ENCODE peak calls at places on chromosomes 1 and 21, in eight cellular contexts. Z is lower lobe of right lung; H is CD8-positive, alpha-beta T cell; T is GM23338; Y is A549; E is astrocyte of the spinal cord; A is ovary; X is fibroblast of mammary gland. V is an unnamed sample.

GRCh38 chr1:209490013-209490412 is 93.5 kb upstream of the CAMK1G start:
- DNase-seq in Z (no peak), X (peak), E (peak), Y (peak), T (peak), A (no peak), H (no peak), V (no peak)

GRCh38 chr1:203268901-203269653 is 36.2 kb upstream of the BTG2 start:
- DNase-seq in E (peak), Y (peak), Z (no peak), H (peak), A (peak), X (peak), T (peak), V (no peak)

GRCh38 chr1:211697356-211697755 is 21.9 kb upstream of the NEK2 start:
- DNase-seq in Y (no peak), T (no peak), Z (no peak), A (no peak), H (no peak), E (no peak), X (no peak), V (no peak)

GRCh38 chr1:208235356-208235982 is 8.7 kb downstream of the PLXNA2 start:
- DNase-seq in Z (no peak), A (no peak), T (no peak), E (no peak), Y (no peak), H (no peak), X (no peak), V (no peak)

GRCh38 chr21:43301424-43302355 is 125.2 kb downstream of the SIK1 start:
- DNase-seq in H (no peak), E (no peak), A (no peak), X (no peak), T (no peak), Y (no peak), Z (peak), V (no peak)

GRCh38 chr21:45306832-45307571 is 19.3 kb upstream of the POFUT2 start:
- DNase-seq in E (peak), Y (no peak), X (peak), A (peak), H (no peak), T (no peak), Z (peak), V (no peak)

GRCh38 chr1:67804710-67805109 is 28.6 kb downstream of the GNG12 start:
- DNase-seq in X (no peak), T (peak), A (no peak), E (no peak), H (no peak), Y (no peak), Z (no peak), V (no peak)

GRCh38 chr1:229378586-229379442 is 36.0 kb upstream of the CCSAP start:
- DNase-seq in A (no peak), H (no peak), E (no peak), T (peak), Z (no peak), X (peak), Y (peak), V (no peak)

GRCh38 chr1:212607206-212607923 is 1.2 kb upstream of the ATF3 start:
- DNase-seq in Y (no peak), T (peak), Z (peak), A (peak), E (no peak), H (peak), X (no peak), V (no peak)

GRCh38 chr1:159188375-159188788 is 16.3 kb upstream of the ACKR1 start:
- DNase-seq in E (no peak), Y (peak), A (peak), Z (peak), T (peak), X (peak), H (no peak), V (no peak)

GRCh38 chr1:204130989-204131892 is 20.6 kb downstream of the ETNK2 start:
- DNase-seq in A (peak), Y (no peak), Z (no peak), X (peak), H (no peak), T (peak), E (peak), V (no peak)

GRCh38 chr1:1353389-1354151 is 4.4 kb upstream of the DVL1 start:
- DNase-seq in Y (no peak), T (peak), E (no peak), X (no peak), H (no peak), A (no peak), Z (no peak), V (no peak)

GRCh38 chr1:181135462-181135781 is 46.9 kb downstream of the IER5 start:
- DNase-seq in Z (no peak), H (no peak), Y (peak), X (peak), A (no peak), E (no peak), T (peak), V (no peak)

GRCh38 chr1:162988869-162989268 is 80.3 kb upstream of the RGS4 start:
- DNase-seq in X (no peak), E (no peak), A (no peak), Z (no peak), H (no peak), T (peak), Y (no peak), V (no peak)
- TF ChIP-seq CTCF in X (peak), E (no peak), A (no peak), Z (no peak), H (no peak), T (peak), Y (no peak), V (peak)

GRCh38 chr1:201795066-201795465 is 33.9 kb upstream of the IPO9 start:
- DNase-seq in A (no peak), T (peak), Z (no peak), H (no peak), Y (peak), E (peak), X (peak), V (no peak)
- TF ChIP-seq CTCF in A (no peak), T (peak), Z (no peak), H (no peak), Y (peak), E (peak), X (peak), V (no peak)

GRCh38 chr1:8365661-8366362 is 47.9 kb downstream of the SLC45A1 start:
- DNase-seq in H (no peak), X (no peak), E (no peak), A (no peak), Y (no peak), T (no peak), Z (no peak), V (no peak)

GRCh38 chr1:8362701-8363101 is 44.8 kb downstream of the SLC45A1 start:
- DNase-seq in Y (no peak), E (no peak), Z (no peak), X (no peak), T (no peak), A (no peak), H (no peak), V (no peak)

GRCh38 chr1:8363186-8363585 is 45.3 kb downstream of the SLC45A1 start:
- DNase-seq in Y (no peak), E (no peak), H (no peak), T (no peak), A (no peak), Z (no peak), X (no peak), V (no peak)

GRCh38 chr1:8363764-8364301 is 45.9 kb downstream of the SLC45A1 start:
- DNase-seq in E (no peak), A (no peak), X (no peak), Z (no peak), H (no peak), T (no peak), Y (no peak), V (no peak)

DNA sequence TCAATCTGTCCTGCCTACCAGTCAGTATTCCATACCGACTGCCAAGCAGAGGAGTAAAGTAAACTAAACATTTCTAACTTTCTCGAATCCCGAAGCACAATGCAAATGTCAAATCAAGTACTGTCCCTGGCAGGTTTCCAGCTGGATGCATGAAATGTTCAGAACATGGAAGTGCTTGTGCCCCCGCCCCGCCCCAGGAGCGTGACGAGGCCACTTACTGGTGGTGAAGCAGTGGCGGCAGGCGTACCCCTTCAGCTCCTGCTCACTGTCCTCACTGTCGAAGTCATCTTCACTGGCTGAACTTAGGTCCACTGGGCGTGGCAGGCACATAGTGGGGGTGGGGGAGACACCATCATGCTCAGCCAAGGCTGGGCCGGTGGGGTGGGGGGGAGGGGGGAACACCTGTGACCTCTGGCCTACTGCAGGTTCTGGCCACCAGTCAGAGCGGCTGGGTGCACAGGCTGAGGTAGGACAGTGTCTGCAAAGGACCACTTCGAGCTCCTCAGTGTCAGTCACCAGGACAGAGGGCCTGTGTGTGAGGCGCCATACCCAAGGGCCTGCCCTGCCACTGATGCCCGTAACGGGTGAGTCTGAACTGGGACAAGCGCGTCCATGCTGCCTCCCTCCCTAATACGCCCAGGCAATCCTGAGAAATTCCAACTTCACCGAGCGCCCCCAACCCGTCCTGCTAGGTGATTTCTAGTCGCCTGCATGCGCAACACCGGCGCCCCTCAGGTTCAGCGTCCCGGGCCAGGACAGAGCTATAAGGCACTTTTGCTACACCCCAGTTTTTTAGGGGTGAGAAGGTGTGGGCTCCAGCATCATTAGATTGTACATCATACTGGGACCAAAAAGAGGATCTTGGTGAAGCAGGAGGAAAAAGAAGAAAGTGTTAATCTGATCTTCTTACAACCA is 46.9 kb downstream of the SLC45A1 start:
- DNase-seq in A (no peak), E (no peak), X (no peak), H (no peak), Y (no peak), Z (peak), T (no peak), V (no peak)
- TF ChIP-seq CTCF in A (no peak), E (no peak), X (no peak), H (no peak), Y (no peak), Z (no peak), T (no peak), V (no peak)

GRCh38 chr1:179599623-179600249 is 8.1 kb downstream of the TDRD5 start:
- DNase-seq in T (peak), H (no peak), X (peak), Z (no peak), A (no peak), E (peak), Y (peak), V (no peak)
- TF ChIP-seq CTCF in T (peak), H (no peak), X (peak), Z (peak), A (no peak), E (peak), Y (peak), V (peak)

DNA sequence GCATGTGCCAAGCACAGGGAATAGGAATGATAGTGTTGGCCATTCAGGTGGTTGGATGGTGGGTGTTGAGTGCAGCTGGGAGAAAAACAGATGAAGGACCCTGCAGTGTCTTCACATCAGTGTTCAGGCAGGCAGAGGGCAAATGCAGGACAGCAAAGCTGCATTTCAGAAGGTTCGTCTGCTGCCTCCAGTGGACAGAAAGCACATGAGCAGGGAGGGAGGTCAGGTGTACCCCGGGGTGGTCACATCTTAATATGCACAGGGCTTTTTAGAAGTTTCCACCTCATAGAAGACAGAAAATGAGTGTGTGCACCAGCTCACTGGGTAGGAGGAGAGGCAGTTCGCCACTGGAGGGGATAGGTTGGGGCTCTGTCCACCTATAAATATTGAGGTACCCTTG is 184.9 kb downstream of the SLC35F3 start:
- DNase-seq in X (no peak), H (no peak), T (peak), Y (no peak), E (no peak), A (no peak), Z (no peak), V (no peak)
- TF ChIP-seq CTCF in X (no peak), H (no peak), T (peak), Y (no peak), E (peak), A (no peak), Z (no peak), V (peak)

V was measured in keratinocyte.